ENCODE peak calls at places on chromosomes 13 and 19, in ten cellular contexts. U is GM12865, H is ascending aorta, E is pancreas, D is epithelial cell of esophagus, C is breast epithelium, T is kidney epithelial cell, Y is colonic mucosa, W is AG04449, G is thoracic aorta. M is an unnamed sample.
A peak's percentile ranks its signal among the peaks of the same experiment; 100 is the strongest.

GRCh38 chr19:3521104-3521445 is 15.0 kb downstream of the FZR1 start:
- DNase-seq in U (no peak), H (no peak), E (no peak), D (no peak), C (no peak), T (no peak), Y (no peak), W (no peak), G (no peak), M (no peak)

GRCh38 chr19:21604351-21604926 is 99.0 kb downstream of the ZNF429 start:
- DNase-seq in U (no peak), H (no peak), E (no peak), D (peak; percentile 20), C (no peak), T (no peak), Y (peak; percentile 27), W (no peak), G (no peak), M (no peak)

GRCh38 chr13:52024481-52024880 is at the start of gene UTP14C:
- DNase-seq in U (no peak), H (no peak), E (no peak), D (peak; percentile 69), C (no peak), T (no peak), Y (no peak), W (no peak), G (no peak), M (no peak)

GRCh38 chr19:43809762-43810696 is 7.8 kb upstream of the LYPD5 start:
- DNase-seq in U (peak; percentile 66), H (no peak), E (no peak), D (peak; percentile 76), C (no peak), T (no peak), Y (no peak), W (peak; percentile 17), G (no peak), M (no peak)

GRCh38 chr13:91546865-91547264 is 148.4 kb downstream of the GPC5 start:
- DNase-seq in U (no peak), H (no peak), E (no peak), D (peak; percentile 39), C (no peak), T (no peak), Y (no peak), W (no peak), G (no peak), M (no peak)

GRCh38 chr19:39218230-39219007 is 14.4 kb upstream of the SYCN start:
- DNase-seq in U (no peak), H (no peak), E (no peak), D (no peak), C (no peak), T (no peak), Y (no peak), W (no peak), G (no peak), M (peak; percentile 89)

GRCh38 chr13:79937311-79938243 is 403.3 kb downstream of the SPRY2 start:
- DNase-seq in U (no peak), H (no peak), E (no peak), D (no peak), C (no peak), T (no peak), Y (no peak), W (no peak), G (no peak), M (no peak)

GRCh38 chr19:39590265-39590664 is 12.1 kb upstream of the LGALS13 start:
- DNase-seq in U (no peak), H (no peak), E (no peak), D (peak; percentile 21), C (no peak), T (no peak), Y (no peak), W (no peak), G (no peak), M (no peak)

GRCh38 chr19:55256562-55257460 is 2.0 kb downstream of the PPP6R1 start:
- DNase-seq in U (no peak), H (no peak), E (no peak), D (peak; percentile 5), C (no peak), T (no peak), Y (no peak), W (no peak), G (no peak), M (no peak)

GRCh38 chr19:8611890-8612806 is 1.6 kb upstream of the ADAMTS10 start:
- DNase-seq in U (no peak), H (peak; percentile 92), E (no peak), D (no peak), C (no peak), T (no peak), Y (peak; percentile 40), W (no peak), G (peak; percentile 63), M (no peak)

GRCh38 chr13:92807343-92807742 is 419.3 kb upstream of the GPC6 start:
- DNase-seq in U (no peak), H (no peak), E (no peak), D (no peak), C (no peak), T (no peak), Y (no peak), W (no peak), G (no peak), M (no peak)

GRCh38 chr19:56841194-56841546 is 644 bp upstream of the PEG3 start:
- DNase-seq in U (no peak), H (no peak), E (no peak), D (no peak), C (no peak), T (no peak), Y (no peak), W (no peak), G (no peak), M (no peak)

GRCh38 chr13:47829684-47830083 is 171.4 kb downstream of the SUCLA2 start:
- DNase-seq in U (no peak), H (no peak), E (no peak), D (no peak), C (no peak), T (no peak), Y (no peak), W (peak; percentile 37), G (no peak), M (no peak)

GRCh38 chr13:99211421-99212035 is 10.9 kb downstream of the UBAC2 start:
- DNase-seq in U (no peak), H (no peak), E (no peak), D (no peak), C (no peak), T (no peak), Y (no peak), W (no peak), G (no peak), M (no peak)

GRCh38 chr13:113245858-113246791 is 36.7 kb downstream of the CUL4A start:
- DNase-seq in U (no peak), H (peak; percentile 44), E (no peak), D (peak; percentile 19), C (no peak), T (no peak), Y (no peak), W (no peak), G (no peak), M (peak; percentile 60)

DNA sequence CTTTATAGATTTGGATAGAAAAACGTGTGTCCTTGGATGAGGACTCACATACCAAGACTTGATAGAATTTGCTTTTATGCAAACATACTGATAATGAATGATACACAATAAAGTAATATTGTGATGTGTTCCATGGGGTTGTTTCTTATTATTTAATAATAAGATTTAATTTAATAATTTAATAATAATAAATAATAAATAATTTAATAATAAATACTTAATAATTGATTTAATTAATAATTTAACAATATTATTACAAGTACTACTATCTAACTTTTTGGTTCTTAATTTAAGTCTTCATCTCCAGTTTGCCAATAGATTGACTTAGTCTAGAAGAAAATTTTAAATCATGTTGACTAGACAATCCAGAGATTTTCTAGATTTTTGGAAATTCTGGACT is 909.2 kb upstream of the PCDH20 start:
- DNase-seq in U (no peak), H (no peak), E (no peak), D (no peak), C (no peak), T (no peak), Y (no peak), W (no peak), G (no peak), M (no peak)
- H3K4me3 ChIP-seq in U (no peak overlapping the region), H (no peak overlapping the region), E (no peak overlapping the region), D (no peak overlapping the region), C (no peak overlapping the region), T (no peak overlapping the region), Y (no peak overlapping the region), W (no peak overlapping the region), G (no peak overlapping the region), M (no peak overlapping the region)

DNA sequence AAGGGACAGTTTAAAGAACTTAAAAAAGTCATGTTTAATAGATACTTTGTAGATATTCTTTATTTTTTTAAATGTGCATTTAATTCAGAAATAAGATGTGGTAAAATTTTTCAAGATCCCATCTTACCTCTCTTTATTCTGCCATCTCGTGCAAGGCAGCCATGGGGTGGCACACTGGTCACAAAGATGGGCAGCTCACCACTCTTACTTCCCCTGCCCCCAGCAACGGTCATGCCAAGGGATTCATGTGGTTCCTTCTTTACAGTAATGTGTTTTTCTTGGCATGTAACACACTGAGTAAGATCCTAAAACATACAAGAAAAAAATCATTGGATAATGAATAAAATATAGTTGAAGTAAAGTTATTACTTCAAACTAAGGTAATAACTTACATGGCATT is 64.2 kb downstream of the LNX2 start:
- DNase-seq in U (no peak), H (peak; percentile 67), E (no peak), D (no peak), C (no peak), T (no peak), Y (no peak), W (peak; percentile 37), G (no peak), M (no peak)
- TF ChIP-seq CTCF in U (no peak), H (peak; percentile 46), E (no peak), D (no peak), C (no peak), T (no peak), Y (no peak), W (peak; percentile 25), G (no peak), M (no peak)

DNA sequence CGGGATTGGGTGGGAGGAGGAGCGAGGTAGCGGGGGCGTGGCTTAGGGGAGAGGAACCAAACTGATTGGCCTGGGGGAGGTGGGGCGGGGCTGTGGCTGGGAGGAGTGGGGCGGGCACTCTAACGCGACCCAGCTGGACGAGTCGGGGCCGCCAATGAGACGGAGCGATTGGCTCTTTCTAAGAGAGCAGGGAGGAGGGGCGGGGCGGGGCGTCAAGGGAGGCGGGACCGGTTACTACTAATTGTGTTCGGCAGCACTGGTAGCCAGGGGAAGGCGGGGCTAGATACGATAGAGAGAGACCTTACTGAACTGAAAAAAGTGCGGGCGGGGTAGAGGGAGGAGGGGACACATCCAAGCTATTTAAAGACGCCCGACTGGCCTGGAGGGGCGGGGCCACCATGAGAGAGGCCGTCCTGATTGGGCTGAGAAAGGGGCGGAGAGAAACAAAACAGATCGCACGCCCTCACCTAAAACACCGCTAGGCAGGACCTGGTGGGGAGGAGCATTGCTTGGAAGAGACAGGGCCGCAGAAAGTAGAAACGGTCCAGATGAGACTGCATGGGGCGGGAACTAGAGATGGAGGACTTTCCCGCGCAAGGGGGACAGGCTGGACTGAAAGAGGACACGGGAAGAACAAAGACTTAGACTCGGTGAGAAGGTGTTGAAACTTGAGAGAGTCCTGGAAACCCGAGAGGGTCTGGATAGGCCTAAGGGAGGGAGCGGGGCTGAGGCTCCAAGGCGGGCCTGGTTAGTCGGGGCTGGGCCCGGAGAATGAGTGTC is at the start of gene KCNC3:
- DNase-seq in U (peak; percentile 99), H (peak; percentile 98), E (peak; percentile 100), D (peak; percentile 72), C (peak; percentile 100), T (peak; percentile 87), Y (peak; percentile 99), W (peak; percentile 77), G (peak; percentile 99), M (peak; percentile 100)
- H3K4me3 ChIP-seq in U (peak within 1 kb of the TSS; percentile 68), H (peak within 1 kb of the TSS; percentile 60), E (peak within 1 kb of the TSS; percentile 44), D (no peak within 1 kb of the TSS), C (peak within 1 kb of the TSS; percentile 66), T (peak within 1 kb of the TSS; percentile 20), Y (peak within 1 kb of the TSS; percentile 31), W (peak within 1 kb of the TSS; percentile 37), G (peak within 1 kb of the TSS; percentile 66), M (peak within 1 kb of the TSS; percentile 61)

GRCh38 chr13:77506874-77507273 is 28.6 kb upstream of the SCEL start:
- DNase-seq in U (no peak), H (no peak), E (no peak), D (no peak), C (no peak), T (no peak), Y (no peak), W (no peak), G (no peak), M (no peak)
- TF ChIP-seq CTCF in U (no peak), H (no peak), E (no peak), D (peak; percentile 16), C (peak; percentile 10), T (peak; percentile 26), Y (no peak), W (no peak), G (peak; percentile 27), M (no peak)